ENCODE peak calls at places on chromosome 15, in seven cellular contexts. Q is ACHN; J is GOT3; V is AG20443; X is HFFc6; K is non-pigmented ciliary epithelial cell; I is activated CD4-positive, alpha-beta T cell treated with anti-CD3 and anti-CD28 coated beads, Interleukin-2, amount 50 U/mL, for 24 hours. D is an unnamed sample.

GRCh38 chr15:89936051-89936792 is 23.5 kb upstream of the ARPIN start:
- DNase-seq in Q (no peak), J (no peak), V (no peak), X (no peak), K (no peak), I (no peak), D (peak)

GRCh38 chr15:34790121-34790520 is 5.2 kb downstream of the ACTC1 start:
- DNase-seq in Q (no peak), J (no peak), V (no peak), X (no peak), K (no peak), I (no peak), D (no peak)

GRCh38 chr15:26639976-26640375 is 132.9 kb downstream of the GABRB3 start:
- DNase-seq in Q (no peak), J (no peak), V (no peak), X (no peak), K (no peak), I (no peak), D (no peak)

GRCh38 chr15:32717290-32718081 is at the start of gene GREM1:
- DNase-seq in Q (no peak), J (peak), V (peak), X (peak), K (no peak), I (no peak), D (no peak)

GRCh38 chr15:37096878-37097568 is 3.3 kb downstream of the MEIS2 start:
- DNase-seq in Q (no peak), J (no peak), V (peak), X (no peak), K (no peak), I (no peak), D (no peak)

GRCh38 chr15:34588046-34588674 is 4.7 kb upstream of the GOLGA8B start:
- DNase-seq in Q (peak), J (no peak), V (peak), X (peak), K (peak), I (peak), D (peak)

GRCh38 chr15:64502537-64502936 is 42.2 kb downstream of the ZNF609 start:
- DNase-seq in Q (no peak), J (no peak), V (no peak), X (peak), K (no peak), I (no peak), D (no peak)

GRCh38 chr15:37900286-37901221 is 33.9 kb upstream of the TMCO5A start:
- DNase-seq in Q (peak), J (no peak), V (peak), X (peak), K (peak), I (no peak), D (peak)

GRCh38 chr15:99015677-99016568 is 8.3 kb upstream of the PGPEP1L start:
- DNase-seq in Q (no peak), J (no peak), V (no peak), X (no peak), K (no peak), I (no peak), D (no peak)

GRCh38 chr15:85692873-85693272 is 101.9 kb downstream of the KLHL25 start:
- DNase-seq in Q (no peak), J (no peak), V (no peak), X (no peak), K (no peak), I (no peak), D (no peak)

GRCh38 chr15:40567111-40567510 is 2.0 kb upstream of the RPUSD2 start:
- DNase-seq in Q (peak), J (no peak), V (no peak), X (no peak), K (no peak), I (no peak), D (no peak)

GRCh38 chr15:29854413-29854812 is 32.1 kb upstream of the TJP1 start:
- DNase-seq in Q (no peak), J (no peak), V (peak), X (peak), K (no peak), I (no peak), D (no peak)

GRCh38 chr15:80970018-80970657 is 19.5 kb downstream of the MESD start:
- DNase-seq in Q (peak), J (no peak), V (peak), X (peak), K (no peak), I (peak), D (no peak)

GRCh38 chr15:71651750-71652186 is 158.6 kb upstream of the NR2E3 start:
- DNase-seq in Q (peak), J (no peak), V (peak), X (peak), K (peak), I (no peak), D (no peak)

GRCh38 chr15:70353606-70354259 is 256.0 kb upstream of the TLE3 start:
- DNase-seq in Q (no peak), J (no peak), V (no peak), X (no peak), K (no peak), I (no peak), D (peak)

GRCh38 chr15:57685316-57685715 is 21.2 kb upstream of the POLR2M start:
- DNase-seq in Q (no peak), J (no peak), V (no peak), X (no peak), K (no peak), I (no peak), D (no peak)

GRCh38 chr15:92801412-92801773 is 98.7 kb upstream of the CHD2 start:
- DNase-seq in Q (peak), J (no peak), V (peak), X (peak), K (peak), I (no peak), D (peak)

GRCh38 chr15:45548753-45549520 is 26.4 kb upstream of the SLC30A4 start:
- DNase-seq in Q (no peak), J (no peak), V (no peak), X (no peak), K (no peak), I (no peak), D (no peak)

GRCh38 chr15:68633181-68634121 is 54.7 kb downstream of the CORO2B start:
- DNase-seq in Q (no peak), J (no peak), V (no peak), X (no peak), K (no peak), I (no peak), D (no peak)